ENCODE peak calls at places on chromosomes 13 and 19, in eight cellular contexts. I is H9, L is GM23248, N is aorta, A is ascending aorta, K is prostate gland, P is A549, U is neural progenitor cell. E is an unnamed sample.

GRCh38 chr19:29882719-29883105 is 59.3 kb upstream of the URI1 start:
- DNase-seq in I (peak; percentile 48), L (no peak), N (no peak), A (no peak), K (no peak), P (no peak), U (no peak), E (no peak)

GRCh38 chr13:41505209-41505835 is 48.0 kb downstream of the RGCC start:
- DNase-seq in I (no peak), L (peak; percentile 94), N (no peak), A (no peak), K (no peak), P (no peak), U (no peak), E (peak; percentile 33)

GRCh38 chr19:10751109-10751972 is 33.5 kb downstream of the DNM2 start:
- DNase-seq in I (no peak), L (no peak), N (no peak), A (no peak), K (no peak), P (no peak), U (no peak), E (no peak)

GRCh38 chr19:39677931-39678889 is 22.5 kb downstream of the LGALS16 start:
- DNase-seq in I (no peak), L (no peak), N (no peak), A (no peak), K (peak; percentile 73), P (no peak), U (no peak), E (peak; percentile 18)

GRCh38 chr13:104869501-104869900 is 1666.0 kb downstream of the EFNB2 start:
- DNase-seq in I (no peak), L (no peak), N (no peak), A (no peak), K (no peak), P (no peak), U (no peak), E (no peak)

GRCh38 chr13:50613356-50613831 is 230.1 kb downstream of the DLEU7 start:
- DNase-seq in I (no peak), L (peak; percentile 31), N (no peak), A (no peak), K (no peak), P (no peak), U (no peak), E (no peak)

GRCh38 chr13:48251616-48252081 is 18.6 kb downstream of the ITM2B start:
- DNase-seq in I (no peak), L (peak; percentile 76), N (no peak), A (no peak), K (no peak), P (no peak), U (no peak), E (no peak)

GRCh38 chr13:78060966-78061365 is 142.3 kb upstream of the EDNRB start:
- DNase-seq in I (peak; percentile 36), L (no peak), N (no peak), A (no peak), K (no peak), P (no peak), U (no peak), E (no peak)

GRCh38 chr19:33641261-33641660 is 19.5 kb downstream of the CHST8 start:
- DNase-seq in I (no peak), L (no peak), N (no peak), A (no peak), K (no peak), P (no peak), U (no peak), E (no peak)

GRCh38 chr19:33646306-33646705 is 24.6 kb downstream of the CHST8 start:
- DNase-seq in I (no peak), L (no peak), N (no peak), A (no peak), K (no peak), P (no peak), U (no peak), E (no peak)

GRCh38 chr19:33641956-33642498 is 20.3 kb downstream of the CHST8 start:
- DNase-seq in I (no peak), L (no peak), N (no peak), A (no peak), K (no peak), P (no peak), U (no peak), E (no peak)

GRCh38 chr19:33647146-33647545 is 25.4 kb downstream of the CHST8 start:
- DNase-seq in I (no peak), L (no peak), N (no peak), A (no peak), K (no peak), P (no peak), U (no peak), E (no peak)

GRCh38 chr19:33644284-33644836 is 22.6 kb downstream of the CHST8 start:
- DNase-seq in I (no peak), L (no peak), N (no peak), A (no peak), K (no peak), P (no peak), U (no peak), E (no peak)
- H3K27ac ChIP-seq in I (no peak overlapping the region), L (no peak overlapping the region), N (no peak overlapping the region), A (no peak overlapping the region), K (no peak overlapping the region), P (no peak overlapping the region), U (no peak overlapping the region), E (no peak overlapping the region)

GRCh38 chr13:36997716-36998427 is 1.3 kb downstream of the ALG5 start:
- DNase-seq in I (no peak), L (peak; percentile 51), N (no peak), A (no peak), K (no peak), P (no peak), U (no peak), E (no peak)

GRCh38 chr13:36999054-36999927 is at the start of gene ALG5:
- DNase-seq in I (peak; percentile 92), L (peak; percentile 94), N (peak; percentile 93), A (peak; percentile 23), K (peak; percentile 81), P (peak; percentile 42), U (peak; percentile 95), E (peak; percentile 52)

GRCh38 chr13:37001921-37002250 is 1.3 kb downstream of the EXOSC8 start:
- DNase-seq in I (no peak), L (no peak), N (no peak), A (no peak), K (no peak), P (no peak), U (no peak), E (no peak)

GRCh38 chr13:36998624-36999041 is 507 bp downstream of the ALG5 start:
- DNase-seq in I (peak; percentile 34), L (peak; percentile 48), N (peak; percentile 59), A (no peak), K (no peak), P (no peak), U (peak; percentile 47), E (no peak)
- H3K27ac ChIP-seq in I (no peak overlapping the region), L (peak overlapping the region; percentile 55), N (no peak overlapping the region), A (peak overlapping the region; percentile 98), K (peak overlapping the region; percentile 95), P (peak overlapping the region; percentile 95), U (peak overlapping the region; percentile 49), E (peak overlapping the region; percentile 97)

GRCh38 chr19:13363235-13363634 is 143.0 kb downstream of the CACNA1A start:
- DNase-seq in I (no peak), L (no peak), N (no peak), A (no peak), K (no peak), P (no peak), U (no peak), E (no peak)

GRCh38 chr19:13366529-13367143 is 139.6 kb downstream of the CACNA1A start:
- DNase-seq in I (peak; percentile 40), L (peak; percentile 48), N (no peak), A (no peak), K (no peak), P (peak; percentile 20), U (peak; percentile 51), E (no peak)

DNA sequence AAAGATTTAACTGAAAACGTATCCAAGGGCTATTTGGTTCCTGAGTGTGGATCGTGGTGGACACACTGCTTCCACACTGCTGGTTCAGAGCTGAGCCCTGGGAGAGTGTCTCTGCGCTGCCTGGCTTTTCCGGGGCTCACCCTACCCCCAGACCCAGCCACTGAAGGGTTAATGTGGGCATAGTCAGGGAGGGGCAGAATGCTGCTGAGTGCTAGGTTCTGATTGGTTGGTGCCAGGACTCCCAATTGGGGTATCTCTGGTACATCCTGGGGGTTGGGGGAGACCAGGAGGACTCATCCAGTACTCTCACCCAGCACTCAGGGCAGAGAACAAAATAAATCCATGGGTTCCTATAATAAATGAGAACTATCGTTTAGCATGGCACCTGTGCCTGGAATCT is 142.3 kb downstream of the CACNA1A start:
- DNase-seq in I (no peak), L (no peak), N (no peak), A (no peak), K (no peak), P (no peak), U (no peak), E (no peak)
- H3K27ac ChIP-seq in I (no peak overlapping the region), L (no peak overlapping the region), N (no peak overlapping the region), A (no peak overlapping the region), K (no peak overlapping the region), P (no peak overlapping the region), U (no peak overlapping the region), E (no peak overlapping the region)

DNA sequence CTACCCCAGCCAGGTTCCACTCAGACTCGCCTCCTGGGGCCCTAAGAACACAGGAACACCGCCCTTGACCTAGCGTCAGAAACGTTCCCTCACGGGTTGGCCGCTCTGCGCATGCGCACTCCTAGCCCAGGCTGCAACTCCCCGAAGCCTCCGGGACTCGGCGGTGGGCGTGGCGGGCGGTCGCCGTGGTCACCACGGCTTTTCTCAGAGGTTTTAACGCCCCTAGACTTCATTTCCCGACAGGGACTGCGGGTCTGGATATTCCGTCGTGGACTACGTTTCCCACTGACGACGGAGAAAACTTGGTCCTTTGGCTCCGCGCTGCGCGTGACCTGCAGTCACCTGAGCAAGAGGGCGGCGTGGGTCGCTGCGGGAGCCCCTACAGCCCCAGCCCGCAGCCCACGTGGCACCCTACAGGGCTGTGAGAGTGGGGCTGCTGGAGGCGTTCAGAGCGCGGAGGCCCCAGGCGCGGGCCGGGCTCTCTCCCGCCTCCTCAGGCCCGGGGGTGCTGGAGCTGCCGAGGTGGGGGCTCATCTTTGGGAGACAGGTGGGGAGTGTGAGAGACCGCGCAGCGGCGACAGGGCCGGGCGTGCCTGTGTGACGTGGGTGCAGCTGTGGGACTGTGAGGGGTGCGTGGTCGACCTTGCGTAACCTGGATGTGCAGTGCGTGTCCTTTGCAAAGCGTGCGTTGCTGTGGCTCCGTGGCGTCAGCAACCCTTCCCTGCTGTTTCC is 38.0 kb upstream of the ZNF573 start:
- DNase-seq in I (peak; percentile 91), L (peak; percentile 59), N (peak; percentile 86), A (no peak), K (peak; percentile 63), P (no peak), U (peak; percentile 87), E (no peak)
- H3K27ac ChIP-seq in I (no peak overlapping the region), L (no peak overlapping the region), N (no peak overlapping the region), A (peak overlapping the region; percentile 25), K (peak overlapping the region; percentile 37), P (no peak overlapping the region), U (no peak overlapping the region), E (no peak overlapping the region)